ENCODE peak calls at places on chromosomes 11 and 22, in seven cellular contexts. Q is tibial nerve, J is cardiac muscle cell, V is psoas muscle, U is PC-9, A is chondrocyte, T is mucosa of descending colon. Z is an unnamed sample.
A peak's percentile ranks its signal among the peaks of the same experiment; 100 is the strongest.

GRCh38 chr11:77886401-77886800 is 65.5 kb downstream of the AAMDC start:
- DNase-seq in V (no peak), J (no peak), A (no peak), T (no peak), U (no peak), Q (no peak), Z (no peak)

GRCh38 chr11:123434262-123434661 is 4.2 kb downstream of the GRAMD1B start:
- DNase-seq in U (no peak), Q (no peak), J (no peak), V (no peak), A (no peak), T (no peak), Z (peak; percentile 39)

GRCh38 chr11:8766043-8766992 is 83.7 kb downstream of the RPL27A start:
- DNase-seq in J (no peak), V (no peak), Q (no peak), A (no peak), T (no peak), U (no peak), Z (no peak)

GRCh38 chr11:86660011-86660595 is 12.3 kb downstream of the ME3 start:
- DNase-seq in J (no peak), V (no peak), U (no peak), T (no peak), Q (no peak), A (no peak), Z (no peak)

GRCh38 chr11:128095459-128096096 is 491.8 kb downstream of the ETS1 start:
- DNase-seq in V (no peak), A (no peak), T (no peak), Q (no peak), J (no peak), U (peak; percentile 78), Z (no peak)

GRCh38 chr11:125110506-125110905 is 920 bp downstream of the TMEM218 start:
- DNase-seq in V (no peak), T (no peak), U (no peak), A (no peak), J (no peak), Q (no peak), Z (no peak)

GRCh38 chr22:29469755-29470154 is 10.3 kb upstream of the NEFH start:
- DNase-seq in Q (no peak), J (peak; percentile 53), T (no peak), A (no peak), U (no peak), V (no peak), Z (no peak)

GRCh38 chr22:26805131-26805530 is 147.7 kb downstream of the MIAT start:
- DNase-seq in V (no peak), U (no peak), Q (no peak), A (no peak), J (no peak), T (no peak), Z (no peak)

GRCh38 chr11:83292709-83293435 is 6.7 kb upstream of the CCDC90B start:
- DNase-seq in Q (peak; percentile 66), T (no peak), J (peak; percentile 71), V (no peak), U (no peak), A (no peak), Z (no peak)

GRCh38 chr11:118912742-118913410 is 12.8 kb downstream of the BCL9L start:
- DNase-seq in A (no peak), V (no peak), T (peak; percentile 72), Q (no peak), U (peak; percentile 81), J (no peak), Z (no peak)

GRCh38 chr22:49570032-49570848 is 257.4 kb downstream of the BRD1 start:
- DNase-seq in T (no peak), V (no peak), J (no peak), Q (no peak), A (peak; percentile 60), U (no peak), Z (no peak)

GRCh38 chr11:124902616-124903015 is 5.0 kb upstream of the ROBO4 start:
- DNase-seq in U (no peak), A (no peak), Q (no peak), T (no peak), V (no peak), J (no peak), Z (no peak)

GRCh38 chr22:49825944-49826602 is 1.6 kb downstream of the BRD1 start:
- DNase-seq in U (peak; percentile 45), A (no peak), Q (no peak), T (peak; percentile 77), J (no peak), V (no peak), Z (no peak)

GRCh38 chr11:113817626-113818025 is 38.0 kb downstream of the CLDN25 start:
- DNase-seq in A (no peak), V (no peak), U (no peak), T (no peak), Q (no peak), J (no peak), Z (no peak)

GRCh38 chr11:26649884-26650283 is 72.0 kb downstream of the SLC5A12 start:
- DNase-seq in A (no peak), Q (peak; percentile 69), V (no peak), T (no peak), U (peak; percentile 42), J (peak; percentile 71), Z (peak; percentile 62)

GRCh38 chr11:64409278-64409677 is 50.3 kb downstream of the RPS6KA4 start:
- DNase-seq in U (no peak), J (no peak), A (no peak), T (no peak), Q (no peak), V (no peak), Z (peak; percentile 80)

GRCh38 chr11:45096636-45097035 is 49.8 kb upstream of the PRDM11 start:
- DNase-seq in Q (no peak), U (no peak), V (no peak), J (no peak), A (no peak), T (no peak), Z (no peak)

GRCh38 chr22:31603081-31603525 is 58.9 kb downstream of the PISD start:
- DNase-seq in V (no peak), U (no peak), J (no peak), Q (no peak), A (no peak), T (no peak), Z (no peak)

GRCh38 chr11:128848815-128849455 is 18.2 kb downstream of the KCNJ1 start:
- DNase-seq in A (no peak), J (peak; percentile 64), V (peak; percentile 38), T (no peak), Q (peak; percentile 31), U (no peak), Z (peak; percentile 87)

GRCh38 chr11:64415996-64416728 is 57.2 kb downstream of the RPS6KA4 start:
- DNase-seq in V (no peak), U (no peak), T (no peak), A (no peak), J (no peak), Q (no peak), Z (no peak)

GRCh38 chr22:48885919-48886305 is 941.8 kb downstream of the BRD1 start:
- DNase-seq in V (no peak), T (no peak), A (peak; percentile 75), J (no peak), Q (no peak), U (no peak), Z (no peak)

GRCh38 chr22:26401726-26402125 is 27.3 kb upstream of the ASPHD2 start:
- DNase-seq in V (no peak), J (no peak), Q (no peak), T (no peak), U (no peak), A (no peak), Z (no peak)

GRCh38 chr11:73958521-73959141 is 7.8 kb downstream of the DNAJB13 start:
- DNase-seq in T (no peak), U (no peak), J (no peak), Q (no peak), V (no peak), A (no peak), Z (no peak)

GRCh38 chr11:122367809-122368231 is 251.8 kb upstream of the BLID start:
- DNase-seq in J (peak; percentile 77), T (no peak), U (no peak), V (no peak), Q (peak; percentile 34), A (no peak), Z (no peak)

GRCh38 chr22:49877642-49878041 is 24.0 kb downstream of the ZBED4 start:
- DNase-seq in T (no peak), J (no peak), U (no peak), A (peak; percentile 53), V (no peak), Q (no peak), Z (no peak)

GRCh38 chr11:14290422-14290821 is 68.6 kb downstream of the RRAS2 start:
- DNase-seq in T (no peak), J (no peak), Q (no peak), V (no peak), U (no peak), A (no peak), Z (no peak)
- TF ChIP-seq CTCF in T (no peak), J (no peak), Q (no peak), V (no peak), U (no peak), A (no peak), Z (no peak)

GRCh38 chr11:3644817-3645235 is at the start of gene ART1:
- DNase-seq in T (no peak), J (no peak), Q (no peak), U (no peak), V (peak; percentile 58), A (no peak), Z (no peak)
- TF ChIP-seq CTCF in T (no peak), J (no peak), Q (no peak), U (no peak), V (peak; percentile 37), A (no peak), Z (no peak)

GRCh38 chr11:34855754-34856095 is 60.5 kb downstream of the APIP start:
- DNase-seq in A (no peak), V (no peak), J (no peak), U (no peak), Q (no peak), T (no peak), Z (no peak)
- TF ChIP-seq CTCF in A (no peak), V (no peak), J (no peak), U (no peak), Q (no peak), T (no peak), Z (no peak)

GRCh38 chr11:11989774-11990744 is 18.4 kb downstream of the DKK3 start:
- DNase-seq in T (no peak), J (no peak), A (no peak), V (no peak), Q (no peak), U (no peak), Z (no peak)

GRCh38 chr11:11988099-11988651 is 20.3 kb downstream of the DKK3 start:
- DNase-seq in A (peak; percentile 53), V (no peak), U (no peak), T (no peak), Q (no peak), J (no peak), Z (no peak)

GRCh38 chr11:11987503-11988022 is 20.9 kb downstream of the DKK3 start:
- DNase-seq in J (no peak), A (no peak), Q (no peak), T (no peak), U (peak; percentile 47), V (no peak), Z (no peak)

GRCh38 chr11:11985954-11986949 is 22.2 kb downstream of the DKK3 start:
- DNase-seq in A (no peak), V (no peak), T (no peak), U (no peak), J (no peak), Q (no peak), Z (no peak)

DNA sequence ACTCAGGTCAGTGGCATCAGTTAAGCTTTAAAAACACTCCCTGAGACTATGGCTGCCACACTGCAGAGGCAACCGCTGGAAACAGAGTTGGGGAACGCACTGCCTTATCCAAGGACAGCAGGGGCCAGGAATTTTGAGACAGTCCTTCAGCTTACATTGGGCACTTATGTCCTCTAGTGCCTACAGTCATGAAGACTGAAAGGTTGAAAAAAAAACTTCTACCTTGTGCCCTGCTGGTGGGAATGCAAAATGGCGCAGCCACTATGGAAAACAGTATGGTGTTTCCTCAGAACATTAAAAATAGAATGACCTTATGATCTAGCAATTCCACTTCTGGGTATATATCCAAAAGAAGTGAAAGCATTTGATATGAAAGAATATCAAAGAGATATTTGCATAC is 19.6 kb downstream of the DKK3 start:
- DNase-seq in J (peak; percentile 62), T (no peak), Q (no peak), A (no peak), V (no peak), U (no peak), Z (no peak)
- TF ChIP-seq CTCF in J (peak; percentile 20), T (no peak), Q (no peak), A (peak; percentile 63), V (no peak), U (peak; percentile 12), Z (peak; percentile 44)

Z was measured in glutamatergic neuron.